ENCODE peak calls at places on chromosome 2, in nine cellular contexts. Q is spleen, B is left lung, T is ascending aorta, Y is cardiac muscle cell, C is brain microvascular endothelial cell, K is psoas muscle, A is GM23338, H is heart left ventricle. P is an unnamed sample.

GRCh38 chr2:28986429-28986828 is 5.3 kb downstream of the TOGARAM2 start:
- DNase-seq in K (no peak), T (no peak), Q (no peak), Y (no peak), C (no peak), A (no peak), B (no peak), H (no peak), P (no peak)

GRCh38 chr2:27932396-27932795 is 41.9 kb downstream of the BABAM2 start:
- DNase-seq in C (peak; percentile 40), B (no peak), A (no peak), H (no peak), T (no peak), K (no peak), Q (no peak), Y (peak; percentile 39), P (peak; percentile 36)

GRCh38 chr2:175836361-175836760 is 165.7 kb downstream of the LNPK start:
- DNase-seq in K (no peak), B (no peak), Q (no peak), H (no peak), Y (no peak), C (no peak), T (no peak), A (no peak), P (no peak)

GRCh38 chr2:63012541-63012940 is 38.1 kb upstream of the OTX1 start:
- DNase-seq in T (no peak), C (no peak), B (no peak), Q (no peak), A (no peak), Y (peak; percentile 13), H (no peak), K (no peak), P (no peak)

GRCh38 chr2:183253441-183254130 is 129.3 kb downstream of the NUP35 start:
- DNase-seq in Q (no peak), C (no peak), K (no peak), B (no peak), A (no peak), H (no peak), Y (no peak), T (no peak), P (no peak)

GRCh38 chr2:43276517-43276931 is 50.1 kb upstream of the ZFP36L2 start:
- DNase-seq in K (no peak), Y (no peak), H (no peak), A (no peak), T (no peak), B (no peak), C (no peak), Q (no peak), P (no peak)

GRCh38 chr2:102082591-102083586 is 59.7 kb upstream of the IL1R1 start:
- DNase-seq in K (no peak), Y (peak; percentile 96), C (peak; percentile 84), T (peak; percentile 29), H (no peak), B (peak; percentile 78), A (no peak), Q (no peak), P (no peak)

GRCh38 chr2:159903404-159904126 is 105.6 kb upstream of the CD302 start:
- DNase-seq in C (peak; percentile 62), B (peak; percentile 46), H (peak; percentile 22), T (no peak), A (no peak), Q (peak; percentile 88), Y (peak; percentile 19), K (peak; percentile 51), P (no peak)

GRCh38 chr2:219451626-219452360 is 17.1 kb downstream of the SPEG start:
- DNase-seq in K (peak; percentile 92), Q (no peak), C (no peak), H (peak; percentile 69), A (no peak), T (no peak), Y (peak; percentile 36), B (no peak), P (no peak)

GRCh38 chr2:240965296-240965904 is 33.0 kb upstream of the SNED1 start:
- DNase-seq in Q (peak; percentile 87), B (peak; percentile 65), H (peak; percentile 45), K (peak; percentile 51), A (no peak), C (no peak), T (no peak), Y (peak; percentile 51), P (no peak)

GRCh38 chr2:134927195-134927594 is 8.6 kb downstream of the CCNT2 start:
- DNase-seq in C (peak; percentile 27), H (no peak), Y (peak; percentile 22), K (no peak), T (no peak), B (no peak), A (no peak), Q (no peak), P (no peak)

GRCh38 chr2:1744151-1744445 is 217 bp downstream of the PXDN start:
- DNase-seq in Y (no peak), T (no peak), C (no peak), Q (peak; percentile 73), B (no peak), H (no peak), A (peak; percentile 67), K (no peak), P (no peak)

GRCh38 chr2:86622409-86622877 is 1.2 kb downstream of the RNF103 start:
- DNase-seq in B (peak; percentile 48), Y (peak; percentile 22), K (peak; percentile 59), A (peak; percentile 45), T (no peak), Q (peak; percentile 83), H (peak; percentile 31), C (no peak), P (no peak)

GRCh38 chr2:150371066-150371812 is 116.2 kb downstream of the RND3 start:
- DNase-seq in T (no peak), H (no peak), C (no peak), B (no peak), Y (no peak), Q (no peak), A (peak; percentile 17), K (no peak), P (no peak)

GRCh38 chr2:12567411-12567810 is 149.3 kb upstream of the TRIB2 start:
- DNase-seq in H (no peak), Y (no peak), T (no peak), C (no peak), Q (no peak), K (no peak), B (no peak), A (no peak), P (no peak)

DNA sequence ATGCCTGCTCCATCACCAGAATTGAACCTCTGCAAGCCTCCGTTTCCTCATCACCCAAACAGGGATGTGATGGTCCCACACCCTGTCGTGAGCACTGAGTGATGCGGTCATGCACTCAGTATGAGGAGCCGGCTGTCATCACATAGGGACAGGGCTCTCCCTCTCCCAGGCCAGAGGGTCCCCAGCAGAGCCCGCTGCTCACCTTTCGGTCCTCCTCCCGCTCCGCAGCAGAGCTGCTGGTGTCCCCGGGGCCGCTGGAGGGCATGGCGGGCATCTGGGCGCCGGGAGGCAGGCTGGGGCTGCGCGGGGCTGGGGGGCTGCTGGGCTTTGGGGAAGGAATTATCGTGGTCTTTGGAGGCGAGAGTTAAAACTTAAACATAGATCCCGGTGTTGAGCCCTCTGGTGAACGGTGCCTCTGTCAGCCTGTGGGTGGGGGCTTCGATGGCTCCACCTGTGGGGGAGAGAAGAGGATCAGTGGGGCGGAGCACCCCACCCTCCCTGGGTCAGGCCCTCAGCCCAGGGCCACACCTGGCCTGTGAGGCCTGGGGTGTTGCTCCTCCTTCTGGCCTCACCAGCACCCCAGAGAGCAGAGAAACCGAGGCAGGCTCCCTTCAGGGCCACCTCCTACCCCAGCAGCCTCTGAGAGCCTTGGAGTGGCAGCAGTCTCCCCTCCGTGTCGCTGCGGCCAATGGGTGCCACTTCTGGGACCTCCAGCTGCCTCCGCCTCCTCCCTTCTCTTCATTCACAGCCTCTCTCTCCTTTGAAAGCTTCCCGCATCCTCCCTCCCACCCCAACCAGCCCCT is 27.8 kb downstream of the DNMT3A start:
- DNase-seq in H (no peak), T (no peak), Y (no peak), A (no peak), C (no peak), K (no peak), Q (no peak), B (no peak), P (no peak)
- H3K27ac ChIP-seq in H (peak overlapping the region; percentile 82), T (peak overlapping the region; percentile 63), Y (peak overlapping the region; percentile 94), A (peak overlapping the region; percentile 84), C (no peak overlapping the region), K (peak overlapping the region; percentile 82), Q (peak overlapping the region; percentile 89), B (peak overlapping the region; percentile 78), P (no peak overlapping the region)

DNA sequence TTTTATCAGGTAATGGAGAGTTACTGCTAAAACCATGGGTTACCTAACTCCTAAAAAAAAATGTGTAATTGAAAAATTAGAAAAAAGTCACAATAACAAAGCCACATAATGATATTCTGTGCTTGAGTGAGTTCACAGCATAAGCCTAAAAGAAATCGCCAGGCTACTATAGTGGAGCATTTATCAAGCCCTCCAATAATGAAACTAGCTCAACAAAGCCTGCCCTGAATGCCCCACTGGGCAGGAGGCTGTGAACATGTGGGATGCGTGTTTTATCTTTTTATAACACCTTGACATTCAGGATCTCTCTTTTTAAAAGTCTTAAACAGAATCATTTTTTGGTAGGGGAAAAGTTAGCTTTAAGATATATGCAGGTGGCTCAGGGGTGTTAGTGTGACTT is 86.3 kb downstream of the KCTD18 start:
- DNase-seq in Y (no peak), Q (no peak), A (no peak), C (no peak), K (no peak), T (no peak), H (no peak), B (no peak), P (no peak)
- H3K27ac ChIP-seq in Y (no peak overlapping the region), Q (no peak overlapping the region), A (no peak overlapping the region), C (no peak overlapping the region), K (no peak overlapping the region), T (no peak overlapping the region), H (no peak overlapping the region), B (no peak overlapping the region), P (peak overlapping the region; percentile 14)

GRCh38 chr2:184628051-184628450 is 29.7 kb downstream of the ZNF804A start:
- DNase-seq in H (no peak), Y (peak; percentile 3), C (no peak), Q (no peak), B (no peak), K (no peak), A (no peak), T (no peak), P (no peak)
- H3K27ac ChIP-seq in H (no peak overlapping the region), Y (no peak overlapping the region), C (no peak overlapping the region), Q (no peak overlapping the region), B (no peak overlapping the region), K (no peak overlapping the region), A (no peak overlapping the region), T (no peak overlapping the region), P (no peak overlapping the region)

GRCh38 chr2:217927601-217928323 is 75.0 kb downstream of the TNS1 start:
- DNase-seq in Q (no peak), B (no peak), H (no peak), A (no peak), K (peak; percentile 11), C (no peak), T (no peak), Y (no peak), P (no peak)

GRCh38 chr2:217926801-217927200 is 76.0 kb downstream of the TNS1 start:
- DNase-seq in H (no peak), B (no peak), Q (no peak), A (no peak), T (no peak), Y (no peak), C (no peak), K (peak; percentile 30), P (no peak)

GRCh38 chr2:217929294-217929671 is 73.5 kb downstream of the TNS1 start:
- DNase-seq in K (no peak), C (no peak), Q (no peak), B (no peak), T (no peak), H (no peak), A (no peak), Y (no peak), P (no peak)

GRCh38 chr2:217929757-217930707 is 72.8 kb downstream of the TNS1 start:
- DNase-seq in T (peak; percentile 75), Q (no peak), A (no peak), B (no peak), H (peak; percentile 52), C (no peak), K (no peak), Y (peak; percentile 83), P (no peak)

GRCh38 chr2:217928324-217929293 is 74.2 kb downstream of the TNS1 start:
- DNase-seq in Y (no peak), Q (no peak), T (no peak), H (peak; percentile 58), C (no peak), K (no peak), B (peak; percentile 84), A (no peak), P (no peak)
- H3K27ac ChIP-seq in Y (peak overlapping the region; percentile 30), Q (peak overlapping the region; percentile 84), T (peak overlapping the region; percentile 100), H (peak overlapping the region; percentile 99), C (no peak overlapping the region), K (peak overlapping the region; percentile 87), B (peak overlapping the region; percentile 82), A (no peak overlapping the region), P (peak overlapping the region; percentile 10)